ENCODE peak calls at places on chromosomes 11 and 22, in six cellular contexts. I, F, L, M, O and X are unnamed samples.

GRCh38 chr11:72696866-72697428 is 22.7 kb upstream of the PDE2A start:
- DNase-seq in L (peak; percentile 81), M (no peak), F (peak; percentile 81), O (no peak), I (no peak), X (peak; percentile 97)

GRCh38 chr11:13258855-13259254 is 18.7 kb upstream of the BMAL1 start:
- DNase-seq in I (no peak), M (no peak), L (no peak), O (no peak), F (no peak), X (no peak)

GRCh38 chr11:35289821-35290220 is 129.5 kb downstream of the SLC1A2 start:
- DNase-seq in L (no peak), F (no peak), I (no peak), M (no peak), O (peak; percentile 77), X (no peak)

GRCh38 chr22:45731041-45731797 is 59.6 kb downstream of the ATXN10 start:
- DNase-seq in I (peak; percentile 16), L (no peak), F (no peak), O (peak; percentile 67), M (no peak), X (no peak)

GRCh38 chr11:58618215-58618614 is 4.2 kb upstream of the CNTF start:
- DNase-seq in F (no peak), M (no peak), I (no peak), O (no peak), L (no peak), X (no peak)

GRCh38 chr11:82989628-82990404 is 81.9 kb downstream of the RAB30 start:
- DNase-seq in I (no peak), M (no peak), L (no peak), O (no peak), F (no peak), X (no peak)

GRCh38 chr11:107370390-107370789 is 87.2 kb downstream of the CWF19L2 start:
- DNase-seq in L (no peak), I (no peak), F (no peak), O (no peak), M (no peak), X (no peak)

GRCh38 chr11:83159901-83160865 is 3.3 kb downstream of the PCF11 start:
- DNase-seq in L (no peak), I (peak; percentile 32), O (peak; percentile 75), F (no peak), M (no peak), X (no peak)

GRCh38 chr22:32836286-32836859 is 34.9 kb downstream of the TIMP3 start:
- DNase-seq in I (no peak), O (no peak), F (no peak), M (no peak), L (no peak), X (peak; percentile 67)

GRCh38 chr11:102983491-102983890 is 28.0 kb upstream of the MMP13 start:
- DNase-seq in F (no peak), L (no peak), I (no peak), M (no peak), O (no peak), X (no peak)

GRCh38 chr11:126059238-126059761 is 3.4 kb downstream of the CDON start:
- DNase-seq in L (no peak), I (no peak), O (no peak), F (no peak), M (no peak), X (peak; percentile 50)

GRCh38 chr22:19120829-19121630 is 1.2 kb downstream of the DGCR2 start:
- DNase-seq in I (peak; percentile 80), O (peak; percentile 94), M (no peak), L (peak; percentile 63), F (no peak), X (peak; percentile 78)

GRCh38 chr22:35400335-35400680 is 368 bp downstream of the MCM5 start:
- DNase-seq in F (peak; percentile 83), M (no peak), I (no peak), O (peak; percentile 86), L (no peak), X (no peak)

GRCh38 chr11:28739489-28740280 is 631.5 kb downstream of the METTL15 start:
- DNase-seq in M (no peak), F (no peak), L (no peak), I (no peak), O (no peak), X (no peak)

GRCh38 chr11:127345819-127346459 is 345.4 kb upstream of the KIRREL3 start:
- DNase-seq in L (no peak), F (no peak), M (peak; percentile 56), I (no peak), O (peak; percentile 60), X (peak; percentile 32)

GRCh38 chr22:31550871-31551370 is 54.6 kb downstream of the SFI1 start:
- DNase-seq in L (no peak), O (no peak), I (no peak), F (no peak), M (no peak), X (no peak)

GRCh38 chr11:82521427-82521826 is 212.2 kb downstream of the FAM181B start:
- DNase-seq in L (no peak), O (no peak), M (no peak), I (peak; percentile 8), F (no peak), X (no peak)

GRCh38 chr11:46914910-46915309 is 3.4 kb downstream of the LRP4 start:
- DNase-seq in O (no peak), M (no peak), F (no peak), I (no peak), L (no peak), X (no peak)

DNA sequence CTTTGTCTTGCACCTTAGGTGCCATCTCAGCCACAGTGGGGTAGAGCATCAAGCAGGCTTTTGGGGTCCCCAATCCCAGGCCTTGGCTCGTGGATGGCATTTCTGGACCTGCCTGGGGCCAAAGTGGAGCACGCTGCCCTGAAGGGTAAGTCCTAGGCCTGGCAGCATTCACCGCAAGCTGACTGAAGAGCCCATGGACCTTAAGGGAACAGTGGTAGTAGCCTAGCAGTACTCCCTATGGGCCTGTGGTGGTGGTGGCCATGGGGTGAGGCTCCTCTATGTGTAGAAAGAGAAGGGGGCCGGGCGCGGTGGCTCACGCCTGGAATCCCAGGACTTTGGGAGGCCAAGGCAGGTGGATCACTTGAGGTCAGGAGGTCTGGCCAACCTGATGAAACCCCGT is 36.9 kb downstream of the PIWIL3 start:
- DNase-seq in F (no peak), M (no peak), O (no peak), L (no peak), I (no peak), X (no peak)
- H3K4me3 ChIP-seq in F (no peak overlapping the region), M (no peak overlapping the region), O (no peak overlapping the region), L (no peak overlapping the region), I (no peak overlapping the region), X (no peak overlapping the region)

DNA sequence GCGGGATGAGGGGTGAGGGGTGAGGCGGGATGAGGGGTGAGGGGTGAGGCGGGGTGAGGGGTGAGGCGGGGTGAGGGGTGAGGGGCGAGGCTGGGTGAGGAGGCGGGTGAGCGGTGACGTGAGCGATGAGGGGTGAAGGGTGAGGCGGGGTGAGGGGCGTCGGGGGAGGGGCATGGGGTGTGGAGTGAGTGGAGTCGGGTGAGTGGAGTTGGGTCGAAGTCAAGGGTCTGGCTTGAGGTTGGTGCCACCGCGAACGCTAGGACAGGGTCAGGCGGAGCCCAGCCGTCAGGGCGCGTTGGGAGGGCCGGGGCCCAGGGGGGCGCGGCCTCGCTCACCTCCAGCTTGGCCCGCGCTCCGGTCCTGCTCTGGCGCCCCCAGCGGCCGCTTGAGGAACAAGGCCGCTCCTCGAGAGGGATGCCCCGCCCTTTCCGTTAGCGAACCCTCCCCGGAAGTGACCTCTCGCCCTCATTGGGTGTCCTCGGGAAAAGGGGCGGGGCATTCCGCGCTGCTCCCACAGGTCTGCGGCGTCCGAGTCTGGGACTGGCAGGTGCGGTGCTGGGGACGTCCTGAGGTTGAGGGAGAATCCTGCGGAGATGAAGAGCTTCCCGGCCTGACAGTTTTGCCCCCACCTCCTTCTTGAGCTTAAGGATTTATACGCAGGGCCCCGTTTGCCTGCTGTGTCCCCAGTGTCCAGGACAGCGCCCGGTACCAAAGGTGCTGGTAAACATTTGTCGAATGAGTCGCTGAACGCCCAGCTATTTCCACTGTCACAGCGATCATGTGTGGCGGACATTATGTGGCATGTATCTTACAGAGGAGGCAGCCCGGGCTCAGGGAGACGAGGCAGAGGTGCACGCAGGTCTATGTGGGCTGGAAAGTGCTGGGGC is at the start of gene SYCE3:
- DNase-seq in M (peak; percentile 99), L (peak; percentile 99), I (peak; percentile 99), F (peak; percentile 99), O (peak; percentile 98), X (peak; percentile 99)
- H3K4me3 ChIP-seq in M (peak within 1 kb of the TSS; percentile 27), L (peak within 1 kb of the TSS; percentile 64), I (peak within 1 kb of the TSS; percentile 64), F (peak within 1 kb of the TSS; percentile 55), O (peak within 1 kb of the TSS; percentile 89), X (peak within 1 kb of the TSS; percentile 58)

GRCh38 chr11:67439321-67440228 is 2.1 kb upstream of the PTPRCAP start:
- DNase-seq in O (peak; percentile 96), L (no peak), F (peak; percentile 86), M (peak; percentile 62), I (peak; percentile 62), X (peak; percentile 84)

GRCh38 chr11:67440229-67441081 is 2.8 kb downstream of the CORO1B start:
- DNase-seq in O (peak; percentile 90), I (no peak), F (no peak), L (no peak), M (no peak), X (no peak)

GRCh38 chr11:67441082-67441683 is 2.1 kb downstream of the CORO1B start:
- DNase-seq in M (peak; percentile 60), I (no peak), O (no peak), F (peak; percentile 77), L (no peak), X (no peak)

GRCh38 chr11:67442504-67443398 is 525 bp downstream of the CORO1B start:
- DNase-seq in I (no peak), L (no peak), M (peak; percentile 56), F (no peak), O (peak; percentile 96), X (peak; percentile 71)

DNA sequence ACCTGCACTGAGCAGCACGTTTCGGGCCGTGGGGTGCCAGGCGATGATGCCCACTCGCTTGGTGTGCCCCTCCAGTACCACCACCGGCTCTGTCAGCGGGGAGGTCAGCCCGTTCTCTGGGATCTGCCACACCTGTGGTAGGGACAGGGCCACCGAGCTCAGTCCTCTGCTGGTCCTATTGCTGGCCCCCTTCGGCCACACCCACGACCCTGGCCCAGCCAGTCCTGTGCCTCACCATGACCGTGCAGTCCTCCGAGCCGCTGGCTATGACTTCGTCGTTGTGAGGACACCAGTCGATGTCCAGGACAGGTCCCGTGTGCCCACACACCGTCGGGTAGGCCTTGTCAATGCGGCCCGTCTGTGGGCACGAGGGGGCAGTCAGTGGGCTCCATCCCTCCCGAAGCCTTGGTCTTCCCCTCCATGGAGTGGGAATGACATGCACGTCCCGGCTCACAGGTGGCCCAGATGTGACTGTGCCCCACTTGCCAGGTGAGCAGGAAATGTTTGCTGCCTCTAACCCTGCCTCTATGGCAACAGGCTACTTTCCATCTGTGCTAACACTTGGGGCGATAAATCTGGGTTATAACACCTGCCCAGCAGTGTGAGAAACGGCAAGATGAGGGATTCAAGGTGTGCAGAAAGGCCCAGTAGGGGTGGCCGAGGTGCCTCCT is 1.4 kb downstream of the CORO1B start:
- DNase-seq in O (peak; percentile 89), M (peak; percentile 56), F (peak; percentile 80), L (no peak), I (no peak), X (no peak)
- H3K4me3 ChIP-seq in O (peak overlapping the region; percentile 92), M (no peak overlapping the region), F (peak overlapping the region; percentile 7), L (no peak overlapping the region), I (peak overlapping the region; percentile 93), X (no peak overlapping the region)

DNA sequence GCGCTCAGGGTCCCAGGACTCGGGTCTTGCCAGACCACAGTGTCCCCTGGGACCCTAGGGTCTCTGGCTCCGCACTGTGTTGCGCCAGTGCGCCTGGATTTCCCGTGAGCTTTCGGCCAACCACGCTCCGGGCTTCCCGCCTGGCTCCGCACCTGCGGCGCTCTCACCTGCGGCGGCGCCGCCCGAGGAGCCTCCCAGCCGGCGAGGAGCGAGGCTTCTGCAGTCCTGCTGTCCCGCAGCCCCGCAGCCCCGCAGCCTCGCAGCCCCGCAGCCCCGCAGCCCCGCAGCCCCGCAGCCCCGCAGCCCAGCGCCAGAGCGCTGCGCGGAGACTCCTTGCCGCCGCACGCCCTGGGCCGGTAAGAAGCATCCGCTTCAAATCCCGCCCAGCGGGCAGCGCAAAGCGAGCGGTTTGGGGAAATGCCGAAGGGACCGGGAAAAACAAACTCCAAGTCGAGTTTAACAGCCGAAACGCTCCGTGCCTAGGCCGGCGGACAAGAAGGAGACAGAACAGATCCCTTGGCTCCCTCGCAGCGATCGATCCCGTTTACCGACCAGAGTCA is 936 bp downstream of the ALX4 start:
- DNase-seq in L (no peak), O (peak; percentile 95), F (no peak), M (no peak), I (no peak), X (peak; percentile 79)
- H3K4me3 ChIP-seq in L (peak overlapping the region; percentile 44), O (peak overlapping the region; percentile 62), F (no peak overlapping the region), M (no peak overlapping the region), I (peak overlapping the region; percentile 29), X (peak overlapping the region; percentile 25)